ENCODE peak calls at places on chromosome 19, in seven cellular contexts. G is stimulated activated CD8-positive, alpha-beta memory T cell treated with anti-CD3 and anti-CD28 coated beads, Interleukin-15, amount 100 ng/mL, for 4 hours; W is Right ventricle myocardium superior; Q is HTR-8/SVneo; U is hippocampal formation; T is T-cell; D is CD8-positive, alpha-beta memory T cell. F is an unnamed sample.

GRCh38 chr19:51380379-51380778 is 7.4 kb downstream of the LIM2 start:
- DNase-seq in G (no peak), W (no peak), Q (no peak), U (no peak), T (no peak), D (no peak), F (no peak)

GRCh38 chr19:27744926-27745844 is 1467.8 kb downstream of the UQCRFS1 start:
- DNase-seq in G (no peak), W (no peak), Q (no peak), U (no peak), T (no peak), D (no peak), F (no peak)

GRCh38 chr19:14149509-14149994 is 13.2 kb upstream of the ASF1B start:
- DNase-seq in G (no peak), W (peak), Q (no peak), U (peak), T (peak), D (peak), F (no peak)

GRCh38 chr19:4267101-4267900 is 11.8 kb upstream of the SHD start:
- DNase-seq in G (peak), W (peak), Q (no peak), U (no peak), T (peak), D (peak), F (no peak)

GRCh38 chr19:5963855-5964254 is 14.1 kb downstream of the RANBP3 start:
- DNase-seq in G (no peak), W (no peak), Q (no peak), U (no peak), T (no peak), D (no peak), F (no peak)

GRCh38 chr19:40549007-40549708 is 27.5 kb upstream of the SHKBP1 start:
- DNase-seq in G (peak), W (peak), Q (peak), U (no peak), T (peak), D (peak), F (no peak)

GRCh38 chr19:48913114-48913513 is 13.0 kb downstream of the NUCB1 start:
- DNase-seq in G (no peak), W (no peak), Q (no peak), U (no peak), T (peak), D (no peak), F (peak)

GRCh38 chr19:28171983-28172382 is 1041.0 kb downstream of the UQCRFS1 start:
- DNase-seq in G (no peak), W (no peak), Q (no peak), U (no peak), T (no peak), D (no peak), F (no peak)

GRCh38 chr19:45863840-45864628 is at the start of gene FOXA3:
- DNase-seq in G (no peak), W (peak), Q (no peak), U (no peak), T (peak), D (peak), F (peak)